ENCODE peak calls at places on chromosomes 12 and 14, in six cellular contexts. One of them, this sample, is unnamed.

GRCh38 chr14:68779761-68780323 is 13.0 kb downstream of the ZFP36L1 start:
- DNase-seq in D341Med: peak
- DNase-seq in activated T-cell treated with anti-CD3 and anti-CD28 coated beads, Interleukin-2, amount 50 U/mL, for 48 hours: peak
- DNase-seq in H54: no peak
- DNase-seq in nucleus accumbens: no peak
- DNase-seq in retinal pigment epithelial cell: peak
- DNase-seq in this sample: no peak

GRCh38 chr14:36659010-36659821 is 2.4 kb upstream of the PAX9 start:
- DNase-seq in D341Med: no peak
- DNase-seq in activated T-cell treated with anti-CD3 and anti-CD28 coated beads, Interleukin-2, amount 50 U/mL, for 48 hours: peak
- DNase-seq in H54: no peak
- DNase-seq in nucleus accumbens: no peak
- DNase-seq in retinal pigment epithelial cell: no peak
- DNase-seq in this sample: no peak

GRCh38 chr12:112645586-112645985 is 146.0 kb upstream of the RPH3A start:
- DNase-seq in D341Med: no peak
- DNase-seq in activated T-cell treated with anti-CD3 and anti-CD28 coated beads, Interleukin-2, amount 50 U/mL, for 48 hours: no peak
- DNase-seq in H54: no peak
- DNase-seq in nucleus accumbens: no peak
- DNase-seq in retinal pigment epithelial cell: no peak
- DNase-seq in this sample: no peak

GRCh38 chr12:25269701-25270100 is 19.0 kb upstream of the KRAS start:
- DNase-seq in D341Med: no peak
- DNase-seq in activated T-cell treated with anti-CD3 and anti-CD28 coated beads, Interleukin-2, amount 50 U/mL, for 48 hours: no peak
- DNase-seq in H54: no peak
- DNase-seq in nucleus accumbens: no peak
- DNase-seq in retinal pigment epithelial cell: no peak
- DNase-seq in this sample: no peak

GRCh38 chr12:26062566-26062965 is 62.3 kb downstream of the BHLHE41 start:
- DNase-seq in D341Med: no peak
- DNase-seq in activated T-cell treated with anti-CD3 and anti-CD28 coated beads, Interleukin-2, amount 50 U/mL, for 48 hours: no peak
- DNase-seq in H54: peak
- DNase-seq in nucleus accumbens: no peak
- DNase-seq in retinal pigment epithelial cell: peak
- DNase-seq in this sample: no peak

GRCh38 chr14:61925043-61925442 is 162.8 kb downstream of the SNAPC1 start:
- DNase-seq in D341Med: peak
- DNase-seq in activated T-cell treated with anti-CD3 and anti-CD28 coated beads, Interleukin-2, amount 50 U/mL, for 48 hours: no peak
- DNase-seq in H54: no peak
- DNase-seq in nucleus accumbens: no peak
- DNase-seq in retinal pigment epithelial cell: no peak
- DNase-seq in this sample: no peak

GRCh38 chr12:109759595-109759994 is 46.0 kb downstream of the FAM222A start:
- DNase-seq in D341Med: no peak
- DNase-seq in activated T-cell treated with anti-CD3 and anti-CD28 coated beads, Interleukin-2, amount 50 U/mL, for 48 hours: no peak
- DNase-seq in H54: no peak
- DNase-seq in nucleus accumbens: no peak
- DNase-seq in retinal pigment epithelial cell: no peak
- DNase-seq in this sample: no peak

GRCh38 chr14:67524152-67524963 is 8.7 kb upstream of the PLEKHH1 start:
- DNase-seq in D341Med: no peak
- DNase-seq in activated T-cell treated with anti-CD3 and anti-CD28 coated beads, Interleukin-2, amount 50 U/mL, for 48 hours: no peak
- DNase-seq in H54: no peak
- DNase-seq in nucleus accumbens: no peak
- DNase-seq in retinal pigment epithelial cell: no peak
- DNase-seq in this sample: no peak

GRCh38 chr14:96139879-96140278 is 64.8 kb upstream of the BDKRB2 start:
- DNase-seq in D341Med: no peak
- DNase-seq in activated T-cell treated with anti-CD3 and anti-CD28 coated beads, Interleukin-2, amount 50 U/mL, for 48 hours: no peak
- DNase-seq in H54: no peak
- DNase-seq in nucleus accumbens: no peak
- DNase-seq in retinal pigment epithelial cell: no peak
- DNase-seq in this sample: no peak

GRCh38 chr14:69046468-69046867 is 67.4 kb upstream of the ACTN1 start:
- DNase-seq in D341Med: no peak
- DNase-seq in activated T-cell treated with anti-CD3 and anti-CD28 coated beads, Interleukin-2, amount 50 U/mL, for 48 hours: no peak
- DNase-seq in H54: no peak
- DNase-seq in nucleus accumbens: no peak
- DNase-seq in retinal pigment epithelial cell: no peak
- DNase-seq in this sample: no peak

GRCh38 chr12:18141583-18141982 is 51.6 kb upstream of the RERGL start:
- DNase-seq in D341Med: no peak
- DNase-seq in activated T-cell treated with anti-CD3 and anti-CD28 coated beads, Interleukin-2, amount 50 U/mL, for 48 hours: no peak
- DNase-seq in H54: no peak
- DNase-seq in nucleus accumbens: no peak
- DNase-seq in retinal pigment epithelial cell: peak
- DNase-seq in this sample: peak

GRCh38 chr14:97459180-97459579 is 662.0 kb downstream of the VRK1 start:
- DNase-seq in D341Med: no peak
- DNase-seq in activated T-cell treated with anti-CD3 and anti-CD28 coated beads, Interleukin-2, amount 50 U/mL, for 48 hours: no peak
- DNase-seq in H54: no peak
- DNase-seq in nucleus accumbens: no peak
- DNase-seq in retinal pigment epithelial cell: no peak
- DNase-seq in this sample: no peak

GRCh38 chr14:65976771-65977170 is 509.4 kb upstream of the CCDC196 start:
- DNase-seq in D341Med: no peak
- DNase-seq in activated T-cell treated with anti-CD3 and anti-CD28 coated beads, Interleukin-2, amount 50 U/mL, for 48 hours: no peak
- DNase-seq in H54: no peak
- DNase-seq in nucleus accumbens: no peak
- DNase-seq in retinal pigment epithelial cell: no peak
- DNase-seq in this sample: no peak

GRCh38 chr12:7017870-7018349 is 366 bp downstream of the LPCAT3 start:
- DNase-seq in D341Med: peak
- DNase-seq in activated T-cell treated with anti-CD3 and anti-CD28 coated beads, Interleukin-2, amount 50 U/mL, for 48 hours: no peak
- DNase-seq in H54: peak
- DNase-seq in nucleus accumbens: no peak
- DNase-seq in retinal pigment epithelial cell: no peak
- DNase-seq in this sample: no peak

GRCh38 chr14:74478996-74479635 is 14.0 kb downstream of the NPC2 start:
- DNase-seq in D341Med: peak
- DNase-seq in activated T-cell treated with anti-CD3 and anti-CD28 coated beads, Interleukin-2, amount 50 U/mL, for 48 hours: no peak
- DNase-seq in H54: no peak
- DNase-seq in nucleus accumbens: no peak
- DNase-seq in retinal pigment epithelial cell: no peak
- DNase-seq in this sample: no peak

GRCh38 chr14:34324363-34324795 is 137.7 kb downstream of the SPTSSA start:
- DNase-seq in D341Med: peak
- DNase-seq in activated T-cell treated with anti-CD3 and anti-CD28 coated beads, Interleukin-2, amount 50 U/mL, for 48 hours: no peak
- DNase-seq in H54: no peak
- DNase-seq in nucleus accumbens: no peak
- DNase-seq in retinal pigment epithelial cell: no peak
- DNase-seq in this sample: no peak

This sample was measured in keratinocyte.